ENCODE peak calls at places on chromosomes 6 and 20, in five cellular contexts. One of them, this sample, is unnamed. For H3K79me1, the result is how much of the 10 kb centered on the place peaks cover.

GRCh38 chr6:42790549-42791181 is 8.8 kb downstream of the BICRAL start:
- DNase-seq in IMR-90: no peak
- DNase-seq in mesendoderm: peak
- DNase-seq in H1: no peak
- DNase-seq in H9: peak
- DNase-seq in this sample: peak

GRCh38 chr6:67630146-67630545 is 1004.9 kb upstream of the ADGRB3 start:
- DNase-seq in IMR-90: peak
- DNase-seq in H9: no peak
- DNase-seq in mesendoderm: peak
- DNase-seq in H1: no peak
- DNase-seq in this sample: no peak

GRCh38 chr6:13765570-13765969 is 48.8 kb downstream of the MCUR1 start:
- DNase-seq in H9: no peak
- DNase-seq in IMR-90: peak
- DNase-seq in mesendoderm: no peak
- DNase-seq in H1: no peak
- DNase-seq in this sample: no peak

GRCh38 chr6:28816909-28817807 is 106.6 kb downstream of the TRIM27 start:
- DNase-seq in mesendoderm: peak
- DNase-seq in IMR-90: peak
- DNase-seq in H1: peak
- DNase-seq in H9: peak
- DNase-seq in this sample: no peak

GRCh38 chr6:37019065-37019450 is 13.6 kb downstream of the FGD2 start:
- DNase-seq in H1: no peak
- DNase-seq in H9: no peak
- DNase-seq in mesendoderm: no peak
- DNase-seq in IMR-90: no peak
- DNase-seq in this sample: no peak

GRCh38 chr6:82178084-82178758 is 69.3 kb downstream of the IBTK start:
- DNase-seq in IMR-90: peak
- DNase-seq in H9: no peak
- DNase-seq in mesendoderm: no peak
- DNase-seq in H1: no peak
- DNase-seq in this sample: peak

GRCh38 chr20:40508821-40509220 is 180.2 kb downstream of the MAFB start:
- DNase-seq in mesendoderm: no peak
- DNase-seq in H1: no peak
- DNase-seq in H9: no peak
- DNase-seq in IMR-90: no peak
- DNase-seq in this sample: no peak

GRCh38 chr6:169857343-169858292 is 106.2 kb downstream of the ERMARD start:
- DNase-seq in H1: no peak
- DNase-seq in H9: no peak
- DNase-seq in IMR-90: no peak
- DNase-seq in mesendoderm: no peak
- DNase-seq in this sample: no peak

GRCh38 chr6:5333653-5334052 is 72.3 kb downstream of the FARS2 start:
- DNase-seq in H9: no peak
- DNase-seq in mesendoderm: no peak
- DNase-seq in IMR-90: peak
- DNase-seq in H1: no peak
- DNase-seq in this sample: no peak

GRCh38 chr6:106417572-106418147 is 57.1 kb downstream of the CRYBG1 start:
- DNase-seq in H9: no peak
- DNase-seq in IMR-90: no peak
- DNase-seq in mesendoderm: no peak
- DNase-seq in H1: no peak
- DNase-seq in this sample: no peak

GRCh38 chr20:57647933-57648785 is 27.9 kb upstream of the ZBP1 start:
- DNase-seq in IMR-90: no peak
- DNase-seq in H1: no peak
- DNase-seq in mesendoderm: no peak
- DNase-seq in H9: no peak
- DNase-seq in this sample: no peak

GRCh38 chr6:90216081-90216977 is 80.3 kb downstream of the BACH2 start:
- DNase-seq in mesendoderm: peak
- DNase-seq in IMR-90: peak
- DNase-seq in H9: peak
- DNase-seq in H1: no peak
- DNase-seq in this sample: peak

GRCh38 chr6:22680950-22681349 is 111.6 kb downstream of the HDGFL1 start:
- DNase-seq in H1: no peak
- DNase-seq in mesendoderm: no peak
- DNase-seq in H9: no peak
- DNase-seq in IMR-90: no peak
- DNase-seq in this sample: no peak

GRCh38 chr6:22682979-22683378 is 113.6 kb downstream of the HDGFL1 start:
- DNase-seq in H1: no peak
- DNase-seq in H9: no peak
- DNase-seq in mesendoderm: no peak
- DNase-seq in IMR-90: no peak
- DNase-seq in this sample: no peak

GRCh38 chr6:22681761-22682160 is 112.4 kb downstream of the HDGFL1 start:
- DNase-seq in H1: no peak
- DNase-seq in H9: no peak
- DNase-seq in mesendoderm: no peak
- DNase-seq in IMR-90: no peak
- DNase-seq in this sample: no peak
- H3K4ac ChIP-seq in H1: no peak
- H3K4ac ChIP-seq in H9: no peak
- H3K4ac ChIP-seq in mesendoderm: no peak
- H3K4ac ChIP-seq in IMR-90: no peak
- H3K4ac ChIP-seq in this sample: no peak

DNA sequence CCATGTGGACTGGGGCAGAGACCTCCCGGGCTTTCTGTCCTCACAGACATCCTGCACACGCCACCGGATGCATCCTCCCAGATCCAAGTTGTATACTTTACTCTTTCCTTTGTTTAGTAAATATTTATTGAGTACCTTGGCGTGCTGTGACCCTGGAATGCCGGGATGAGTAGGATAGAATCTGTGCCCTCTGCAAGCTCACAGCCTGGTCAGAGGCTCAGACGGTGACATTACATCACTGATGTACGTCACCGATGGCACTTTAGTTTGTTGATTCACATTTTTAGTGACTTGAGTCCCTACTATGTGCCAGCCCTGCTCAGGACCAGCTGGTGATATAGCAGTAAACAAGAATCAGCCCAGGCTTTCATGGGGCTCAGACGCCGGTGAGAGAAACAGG is 32.9 kb downstream of the SIRPA start:
- DNase-seq in H1: no peak
- DNase-seq in mesendoderm: no peak
- DNase-seq in H9: no peak
- DNase-seq in IMR-90: no peak
- DNase-seq in this sample: no peak
- H3K79me1 ChIP-seq in H1: under half
- H3K79me1 ChIP-seq in mesendoderm: under half
- H3K79me1 ChIP-seq in H9: under half
- H3K79me1 ChIP-seq in IMR-90: under half
- H3K79me1 ChIP-seq in this sample: under half

GRCh38 chr6:165637591-165637990 is 25.4 kb downstream of the PDE10A start:
- DNase-seq in IMR-90: peak
- DNase-seq in mesendoderm: no peak
- DNase-seq in H1: no peak
- DNase-seq in H9: no peak
- DNase-seq in this sample: peak

GRCh38 chr6:165638530-165638929 is 24.5 kb downstream of the PDE10A start:
- DNase-seq in mesendoderm: no peak
- DNase-seq in H1: no peak
- DNase-seq in IMR-90: no peak
- DNase-seq in H9: no peak
- DNase-seq in this sample: no peak

GRCh38 chr6:165636015-165636414 is 27.0 kb downstream of the PDE10A start:
- DNase-seq in mesendoderm: peak
- DNase-seq in H1: no peak
- DNase-seq in IMR-90: peak
- DNase-seq in H9: no peak
- DNase-seq in this sample: no peak

GRCh38 chr6:165634486-165634885 is 28.6 kb downstream of the PDE10A start:
- DNase-seq in mesendoderm: no peak
- DNase-seq in H1: no peak
- DNase-seq in IMR-90: no peak
- DNase-seq in H9: no peak
- DNase-seq in this sample: no peak

GRCh38 chr6:165636415-165637048 is 26.5 kb downstream of the PDE10A start:
- DNase-seq in H9: peak
- DNase-seq in mesendoderm: peak
- DNase-seq in H1: no peak
- DNase-seq in IMR-90: peak
- DNase-seq in this sample: no peak
- H3K4ac ChIP-seq in H9: no peak
- H3K4ac ChIP-seq in mesendoderm: no peak
- H3K4ac ChIP-seq in H1: no peak
- H3K4ac ChIP-seq in IMR-90: peak
- H3K4ac ChIP-seq in this sample: no peak

GRCh38 chr20:1926237-1926636 is 31.0 kb downstream of the SIRPA start:
- DNase-seq in mesendoderm: no peak
- DNase-seq in IMR-90: no peak
- DNase-seq in H9: no peak
- DNase-seq in H1: no peak
- DNase-seq in this sample: no peak
- H3K79me1 ChIP-seq in mesendoderm: under half
- H3K79me1 ChIP-seq in IMR-90: under half
- H3K79me1 ChIP-seq in H9: under half
- H3K79me1 ChIP-seq in H1: under half
- H3K79me1 ChIP-seq in this sample: under half

DNA sequence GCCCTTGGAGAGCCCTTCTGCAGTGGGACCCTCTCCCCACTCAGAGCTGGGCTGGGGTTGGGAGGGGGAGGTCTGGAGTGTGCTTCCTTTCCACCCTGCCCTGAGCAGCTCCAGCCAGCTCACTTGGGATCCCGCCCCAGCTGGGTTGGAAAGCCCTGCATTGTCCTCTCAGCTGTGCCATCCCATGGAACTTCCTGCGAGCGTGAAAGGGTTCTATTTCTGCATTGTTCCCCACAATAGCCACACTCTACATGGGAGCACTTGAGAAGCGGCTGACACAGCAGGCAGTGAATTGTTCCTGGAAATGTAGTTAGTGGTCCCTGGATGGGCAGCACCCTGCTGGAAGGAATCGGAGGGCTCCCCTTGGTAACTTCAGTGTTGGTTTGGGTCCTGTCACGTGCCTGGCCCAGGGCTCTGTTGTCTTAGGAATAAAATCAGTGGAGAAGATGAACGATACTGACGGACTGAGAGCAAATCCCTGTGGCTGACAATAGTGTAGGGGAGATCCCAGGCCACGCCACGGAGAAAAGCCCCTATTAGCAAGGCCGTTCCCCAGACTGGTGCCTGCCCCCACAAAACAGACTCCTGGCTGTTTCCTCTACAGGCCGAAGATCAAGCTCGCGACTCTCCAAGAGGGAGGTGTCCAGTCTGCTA is 18.7 kb downstream of the DNMT3B start:
- DNase-seq in H9: peak
- DNase-seq in H1: no peak
- DNase-seq in mesendoderm: peak
- DNase-seq in IMR-90: no peak
- DNase-seq in this sample: no peak
- H3K4ac ChIP-seq in H9: no peak
- H3K4ac ChIP-seq in H1: no peak
- H3K4ac ChIP-seq in mesendoderm: no peak
- H3K4ac ChIP-seq in IMR-90: no peak
- H3K4ac ChIP-seq in this sample: no peak

DNA sequence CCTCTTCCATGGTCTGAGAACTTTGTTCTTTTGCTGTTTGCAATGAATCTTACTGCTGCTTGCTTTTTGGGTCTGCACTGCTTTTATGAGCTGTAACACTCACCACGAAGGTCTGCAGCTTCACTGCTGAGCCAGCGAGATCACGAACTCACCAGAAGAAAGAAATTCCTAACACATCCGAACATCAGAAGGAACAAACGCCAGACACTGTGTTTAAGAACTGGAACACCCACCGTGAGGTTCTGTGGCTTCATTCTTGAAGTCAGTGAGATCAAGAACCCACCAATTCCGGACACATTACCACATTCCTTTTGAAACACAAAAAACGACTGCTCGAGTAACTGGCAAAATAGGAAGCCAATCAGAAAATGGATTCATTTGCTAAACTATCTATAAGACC is 471.8 kb downstream of the TFAP2A start:
- DNase-seq in IMR-90: no peak
- DNase-seq in mesendoderm: no peak
- DNase-seq in H1: no peak
- DNase-seq in H9: no peak
- DNase-seq in this sample: no peak
- H3K79me1 ChIP-seq in IMR-90: under half
- H3K79me1 ChIP-seq in mesendoderm: under half
- H3K79me1 ChIP-seq in H1: under half
- H3K79me1 ChIP-seq in H9: under half
- H3K79me1 ChIP-seq in this sample: under half

GRCh38 chr6:158850807-158851115 is 31.6 kb upstream of the EZR start:
- DNase-seq in IMR-90: peak
- DNase-seq in H9: no peak
- DNase-seq in H1: no peak
- DNase-seq in mesendoderm: peak
- DNase-seq in this sample: no peak

GRCh38 chr6:158853872-158854213 is 34.7 kb upstream of the EZR start:
- DNase-seq in H1: no peak
- DNase-seq in mesendoderm: no peak
- DNase-seq in IMR-90: no peak
- DNase-seq in H9: no peak
- DNase-seq in this sample: no peak

GRCh38 chr6:158854214-158855101 is 35.3 kb upstream of the EZR start:
- DNase-seq in mesendoderm: peak
- DNase-seq in H1: no peak
- DNase-seq in H9: peak
- DNase-seq in IMR-90: peak
- DNase-seq in this sample: peak

GRCh38 chr6:158853072-158853871 is 34.1 kb upstream of the EZR start:
- DNase-seq in mesendoderm: peak
- DNase-seq in IMR-90: peak
- DNase-seq in H9: peak
- DNase-seq in H1: peak
- DNase-seq in this sample: peak

GRCh38 chr6:158852312-158853071 is 33.3 kb upstream of the EZR start:
- DNase-seq in H9: no peak
- DNase-seq in IMR-90: no peak
- DNase-seq in mesendoderm: no peak
- DNase-seq in H1: no peak
- DNase-seq in this sample: no peak
- H3K4ac ChIP-seq in H9: peak
- H3K4ac ChIP-seq in IMR-90: peak
- H3K4ac ChIP-seq in mesendoderm: peak
- H3K4ac ChIP-seq in H1: peak
- H3K4ac ChIP-seq in this sample: peak

This sample was measured in trophoblast cell.